ENCODE peak calls at places on chromosomes 11 and 22, in ten cellular contexts. I is MM.1S, O is fibroblast of villous mesenchyme, G is heart right ventricle, U is testis, P is epithelial cell of esophagus, B is Peyer's patch, Z is astrocyte of the spinal cord, N is fibroblast of pulmonary artery, S is HL-60. R is an unnamed sample.

GRCh38 chr11:120124355-120124754 is 13.6 kb downstream of the TRIM29 start:
- DNase-seq in O (no peak), B (no peak), G (no peak), Z (no peak), I (no peak), N (no peak), U (no peak), S (no peak), P (no peak), R (no peak)

GRCh38 chr22:26842103-26842502 is 184.7 kb downstream of the MIAT start:
- DNase-seq in G (no peak), I (no peak), N (no peak), S (no peak), Z (no peak), O (no peak), U (no peak), B (no peak), P (no peak), R (no peak)

GRCh38 chr11:120514541-120515121 is 3.1 kb downstream of the GRIK4 start:
- DNase-seq in P (no peak), U (no peak), N (no peak), Z (no peak), G (no peak), S (no peak), I (no peak), B (no peak), O (no peak), R (peak; percentile 24)

GRCh38 chr11:2518112-2518982 is 73.5 kb downstream of the KCNQ1 start:
- DNase-seq in G (peak; percentile 5), S (no peak), N (no peak), I (no peak), O (no peak), P (no peak), U (no peak), B (peak; percentile 41), Z (no peak), R (no peak)

GRCh38 chr11:128458316-128458715 is 129.0 kb downstream of the ETS1 start:
- DNase-seq in I (no peak), B (no peak), G (no peak), Z (peak; percentile 84), P (peak; percentile 72), U (no peak), O (peak; percentile 79), S (no peak), N (peak; percentile 84), R (no peak)

GRCh38 chr11:129815596-129816461 is at the start of gene TMEM45B:
- DNase-seq in G (no peak), P (no peak), O (no peak), I (no peak), S (no peak), N (no peak), U (no peak), B (peak; percentile 93), Z (no peak), R (peak; percentile 21)

GRCh38 chr22:46047841-46048595 is 71.1 kb upstream of the WNT7B start:
- DNase-seq in U (peak; percentile 24), B (peak; percentile 40), P (no peak), S (peak; percentile 81), G (no peak), N (no peak), O (no peak), I (no peak), Z (no peak), R (no peak)

GRCh38 chr11:105357764-105358163 is 218.2 kb upstream of the CARD18 start:
- DNase-seq in P (peak; percentile 45), S (no peak), N (peak; percentile 71), I (no peak), U (no peak), O (peak; percentile 23), G (no peak), Z (peak; percentile 30), B (no peak), R (no peak)

GRCh38 chr11:69002101-69002742 is 10.8 kb downstream of the MRGPRF start:
- DNase-seq in N (no peak), Z (no peak), G (no peak), O (peak; percentile 34), P (no peak), S (no peak), B (no peak), U (no peak), I (no peak), R (no peak)

GRCh38 chr22:44541671-44542319 is 43.8 kb upstream of the RTL6 start:
- DNase-seq in I (no peak), N (no peak), S (no peak), B (no peak), O (no peak), P (no peak), Z (no peak), U (no peak), G (no peak), R (no peak)

GRCh38 chr22:35413624-35414023 is 13.7 kb downstream of the MCM5 start:
- DNase-seq in Z (no peak), I (no peak), G (no peak), P (no peak), S (no peak), B (no peak), N (no peak), O (no peak), U (no peak), R (no peak)

GRCh38 chr22:35410663-35411034 is 10.7 kb downstream of the MCM5 start:
- DNase-seq in G (no peak), I (no peak), B (no peak), U (no peak), S (no peak), O (no peak), N (no peak), Z (no peak), P (no peak), R (no peak)

GRCh38 chr22:35409783-35410662 is 10.1 kb downstream of the MCM5 start:
- DNase-seq in B (no peak), Z (no peak), G (no peak), U (no peak), P (no peak), S (peak; percentile 84), I (no peak), O (no peak), N (peak; percentile 31), R (peak; percentile 86)

GRCh38 chr22:35407352-35407751 is 7.4 kb downstream of the MCM5 start:
- DNase-seq in N (no peak), Z (no peak), U (no peak), O (no peak), G (no peak), B (no peak), S (peak; percentile 28), I (no peak), P (no peak), R (no peak)

DNA sequence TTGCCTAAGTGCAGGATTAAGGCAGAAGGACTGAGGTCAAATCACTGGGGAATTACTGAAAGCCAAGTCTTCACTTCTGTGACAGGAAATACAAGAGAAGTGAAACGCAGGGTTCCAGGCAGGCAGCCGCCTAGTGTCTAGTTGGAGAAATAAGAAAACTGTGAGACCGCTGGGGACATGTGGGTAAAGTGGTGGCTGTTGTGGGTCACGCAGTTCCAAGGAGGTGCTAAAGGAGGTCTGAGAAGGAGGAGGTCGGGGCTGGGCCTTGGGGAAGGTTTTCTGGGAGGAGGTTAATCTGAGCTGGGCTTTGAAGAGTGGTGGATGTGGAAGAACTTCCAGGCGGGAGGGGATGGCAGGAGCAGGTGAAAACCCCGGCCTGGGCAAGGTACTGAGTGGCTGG is 11.2 kb downstream of the MCM5 start:
- DNase-seq in B (no peak), N (no peak), O (no peak), Z (no peak), G (no peak), U (no peak), I (no peak), P (no peak), S (no peak), R (peak; percentile 76)
- TF ChIP-seq CTCF in B (peak; percentile 44), N (no peak), O (no peak), Z (peak; percentile 3), G (no peak), U (no peak), I (no peak), P (no peak), S (no peak), R (peak; percentile 55)

GRCh38 chr11:8682219-8683114 is at the start of the genes RPL27A and TRIM66:
- DNase-seq in N (peak; percentile 97), U (peak; percentile 98), P (peak; percentile 97), O (peak; percentile 98), I (peak; percentile 98), B (peak; percentile 100), S (peak; percentile 98), Z (peak; percentile 97), G (peak; percentile 99), R (peak; percentile 95)
- TF ChIP-seq CTCF in N (peak; percentile 4), U (no peak), P (peak; percentile 14), O (no peak), I (no peak), B (no peak), S (no peak), Z (no peak), G (no peak), R (no peak)

DNA sequence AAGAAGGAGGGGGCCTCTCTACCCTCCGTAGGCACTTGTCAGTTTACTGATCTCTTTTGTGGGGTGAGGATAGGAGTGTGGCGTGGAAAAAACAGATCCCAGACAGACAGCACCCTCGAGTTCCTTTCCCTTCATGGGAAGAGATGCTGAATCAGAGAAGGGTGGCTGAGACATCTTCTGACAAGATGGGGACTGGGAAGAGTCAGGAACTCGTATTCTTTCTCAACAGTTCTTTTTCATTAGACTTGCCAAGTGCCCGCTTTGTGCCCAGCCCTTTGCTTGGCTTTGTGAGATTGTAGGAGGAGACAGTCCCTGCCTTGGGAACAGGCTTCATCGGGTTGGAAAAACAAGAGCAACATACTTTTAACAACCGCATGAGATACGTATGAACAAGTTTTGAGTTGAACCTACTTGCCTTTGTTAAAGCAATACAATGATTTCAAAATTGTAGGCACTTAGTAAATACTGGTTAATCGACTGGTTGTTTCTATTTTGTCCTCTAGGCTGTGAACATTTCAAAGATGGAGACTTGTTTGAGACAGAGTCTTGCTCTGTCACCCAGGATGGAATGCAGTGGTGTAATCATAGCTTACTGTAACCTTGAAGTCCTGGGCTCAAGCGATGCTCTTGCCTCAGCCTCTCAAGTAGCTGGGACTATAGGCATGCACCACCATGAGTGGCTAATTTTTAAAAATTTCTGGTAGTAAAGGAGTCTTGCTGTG is 1.1 kb downstream of the RRM1 start:
- DNase-seq in I (peak; percentile 14), P (peak; percentile 87), N (peak; percentile 66), Z (peak; percentile 42), G (no peak), S (peak; percentile 48), B (no peak), O (peak; percentile 69), U (no peak), R (no peak)
- TF ChIP-seq CTCF in I (peak; percentile 2), P (no peak), N (no peak), Z (no peak), G (no peak), S (no peak), B (no peak), O (no peak), U (no peak), R (no peak)

DNA sequence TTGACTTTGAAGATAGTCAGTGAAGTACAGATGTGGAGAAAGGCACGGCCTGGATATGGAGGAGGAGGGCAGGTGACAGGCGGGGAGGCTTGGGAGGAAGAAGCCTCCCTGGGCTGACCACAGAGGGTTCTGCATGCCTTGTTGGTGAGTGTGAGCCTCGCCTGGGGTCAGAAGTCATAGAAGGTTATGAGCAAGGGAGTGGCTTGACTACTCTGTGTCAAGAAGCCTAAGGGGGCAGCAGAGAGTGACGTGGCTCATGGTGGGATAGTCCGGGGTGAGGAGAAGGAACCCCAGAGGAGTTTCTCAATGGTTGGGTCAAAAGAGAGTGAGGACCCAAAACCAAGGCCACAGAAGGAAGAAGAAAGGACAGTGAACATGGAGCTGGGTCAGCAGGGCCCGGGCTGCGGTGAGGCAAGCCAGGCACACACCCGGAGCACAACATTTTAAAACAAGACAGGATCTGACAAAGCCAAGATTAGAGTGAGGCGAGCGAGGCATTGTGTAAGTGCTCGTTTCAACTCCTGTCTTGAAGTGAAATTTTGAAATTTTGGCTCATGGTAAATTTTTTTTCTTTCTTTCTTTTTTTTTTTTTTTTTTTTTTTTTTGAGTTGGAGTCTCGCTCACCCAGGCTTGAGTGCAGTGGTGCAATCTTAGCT is 31.9 kb downstream of the PDGFB start:
- DNase-seq in O (peak; percentile 94), G (no peak), N (peak; percentile 77), I (no peak), U (no peak), P (peak; percentile 51), B (peak; percentile 23), S (no peak), Z (no peak), R (peak; percentile 20)
- TF ChIP-seq CTCF in O (peak; percentile 29), G (no peak), N (peak; percentile 15), I (no peak), U (no peak), P (no peak), B (no peak), S (no peak), Z (no peak), R (no peak)